ENCODE peak calls at places on chromosomes 6 and 20, in nine cellular contexts. K is DMS153; Z is osteocyte; W is NCI-H1092; E is M059J; M is endodermal cell; S is stimulated activated CD4-positive, alpha-beta T cell treated with anti-CD3 and anti-CD28 coated beads, TNF-alpha, amount 100 ng/mL, for 48 hours; Q is psoas muscle; N is ACHN. O is an unnamed sample.

GRCh38 chr6:21915707-21916399 is 322.3 kb downstream of the SOX4 start:
- DNase-seq in K (no peak), Z (no peak), W (no peak), E (peak), M (no peak), S (no peak), Q (no peak), N (peak), O (no peak)

GRCh38 chr20:59363094-59363493 is 62.7 kb downstream of the EDN3 start:
- DNase-seq in K (no peak), Z (no peak), W (no peak), E (no peak), M (no peak), S (no peak), Q (no peak), N (no peak), O (no peak)

GRCh38 chr6:25147191-25147590 is 132.0 kb upstream of the CARMIL1 start:
- DNase-seq in K (no peak), Z (no peak), W (no peak), E (no peak), M (no peak), S (no peak), Q (no peak), N (no peak), O (no peak)

GRCh38 chr20:32536861-32537656 is 48.1 kb downstream of the NOL4L start:
- DNase-seq in K (peak), Z (no peak), W (peak), E (no peak), M (no peak), S (no peak), Q (peak), N (no peak), O (peak)

GRCh38 chr6:141809901-141810300 is 322.8 kb upstream of the GJE1 start:
- DNase-seq in K (no peak), Z (no peak), W (no peak), E (peak), M (no peak), S (no peak), Q (no peak), N (no peak), O (no peak)

GRCh38 chr20:36483919-36484808 is 57.2 kb upstream of the MYL9 start:
- DNase-seq in K (peak), Z (no peak), W (peak), E (peak), M (no peak), S (no peak), Q (peak), N (no peak), O (no peak)

GRCh38 chr20:59705651-59706101 is 101.3 kb downstream of the PHACTR3 start:
- DNase-seq in K (no peak), Z (peak), W (no peak), E (no peak), M (peak), S (no peak), Q (no peak), N (no peak), O (no peak)

GRCh38 chr6:94362061-94362864 is 942.9 kb upstream of the EPHA7 start:
- DNase-seq in K (no peak), Z (no peak), W (no peak), E (no peak), M (no peak), S (no peak), Q (peak), N (no peak), O (no peak)

GRCh38 chr6:106141441-106142237 is 55.5 kb downstream of the PRDM1 start:
- DNase-seq in K (no peak), Z (no peak), W (no peak), E (peak), M (no peak), S (no peak), Q (no peak), N (no peak), O (no peak)

GRCh38 chr6:70834520-70834919 is 122.3 kb downstream of the B3GAT2 start:
- DNase-seq in K (no peak), Z (no peak), W (no peak), E (no peak), M (no peak), S (no peak), Q (no peak), N (no peak), O (no peak)

O was measured in NCI-H146.